ENCODE peak calls at places on chromosomes 1 and 21, in eight cellular contexts. T is Caco-2, V is dorsolateral prefrontal cortex, M is IMR-90, Y is cardiac muscle cell, Z is heart left ventricle, L is fibroblast of the aortic adventitia, Q is astrocyte of the spinal cord. D is an unnamed sample.
A peak's percentile ranks its signal among the peaks of the same experiment; 100 is the strongest.

GRCh38 chr1:167344112-167344511 is 123.4 kb downstream of the POU2F1 start:
- DNase-seq in T (no peak), V (no peak), M (peak; percentile 76), Y (peak; percentile 6), Z (no peak), L (no peak), Q (peak; percentile 90), D (peak; percentile 35)

GRCh38 chr1:54302951-54303843 is 103.0 kb downstream of the SSBP3 start:
- DNase-seq in T (no peak), V (no peak), M (no peak), Y (no peak), Z (peak; percentile 20), L (no peak), Q (no peak), D (no peak)

GRCh38 chr1:168235937-168236336 is 10.1 kb downstream of the SFT2D2 start:
- DNase-seq in T (peak; percentile 13), V (no peak), M (no peak), Y (no peak), Z (no peak), L (no peak), Q (no peak), D (no peak)

GRCh38 chr1:22641906-22642636 is 1.4 kb upstream of the C1QC start:
- DNase-seq in T (peak; percentile 84), V (peak; percentile 87), M (peak; percentile 27), Y (peak; percentile 63), Z (peak; percentile 93), L (peak; percentile 48), Q (peak; percentile 24), D (peak; percentile 30)

GRCh38 chr1:14891991-14892390 is 261.6 kb upstream of the TMEM51 start:
- DNase-seq in T (no peak), V (no peak), M (no peak), Y (no peak), Z (no peak), L (no peak), Q (no peak), D (no peak)

GRCh38 chr1:171257207-171258052 is 9.1 kb downstream of the FMO1 start:
- DNase-seq in T (peak; percentile 29), V (no peak), M (no peak), Y (peak; percentile 60), Z (no peak), L (peak; percentile 62), Q (no peak), D (peak; percentile 65)

GRCh38 chr1:3070304-3070653 is 1.3 kb downstream of the PRDM16 start:
- DNase-seq in T (no peak), V (no peak), M (no peak), Y (no peak), Z (no peak), L (no peak), Q (no peak), D (no peak)

GRCh38 chr1:186978596-186979556 is 150.1 kb downstream of the PLA2G4A start:
- DNase-seq in T (no peak), V (no peak), M (no peak), Y (no peak), Z (no peak), L (no peak), Q (no peak), D (no peak)

GRCh38 chr1:112713466-112714312 is 1.4 kb downstream of the PPM1J start:
- DNase-seq in T (no peak), V (no peak), M (no peak), Y (no peak), Z (no peak), L (no peak), Q (no peak), D (no peak)

GRCh38 chr21:14482165-14482564 is 64.0 kb downstream of the SAMSN1 start:
- DNase-seq in T (no peak), V (no peak), M (no peak), Y (no peak), Z (no peak), L (no peak), Q (no peak), D (no peak)

GRCh38 chr1:59116920-59117542 is 179.9 kb upstream of the FGGY start:
- DNase-seq in T (no peak), V (no peak), M (peak; percentile 56), Y (peak; percentile 44), Z (no peak), L (peak; percentile 67), Q (peak; percentile 56), D (peak; percentile 53)

GRCh38 chr1:198935371-198935921 is 296.6 kb downstream of the PTPRC start:
- DNase-seq in T (peak; percentile 84), V (peak; percentile 77), M (peak; percentile 98), Y (peak; percentile 96), Z (peak; percentile 69), L (peak; percentile 98), Q (peak; percentile 97), D (peak; percentile 90)

GRCh38 chr1:248857201-248857600 is 1.7 kb downstream of the ZNF692 start:
- DNase-seq in T (no peak), V (no peak), M (no peak), Y (no peak), Z (no peak), L (no peak), Q (no peak), D (no peak)

GRCh38 chr1:143660354-143660941 is 311.3 kb downstream of the FAM72C start:
- DNase-seq in T (no peak), V (no peak), M (no peak), Y (no peak), Z (no peak), L (no peak), Q (no peak), D (no peak)

GRCh38 chr1:232905324-232906034 is 44.9 kb upstream of the NTPCR start:
- DNase-seq in T (no peak), V (no peak), M (peak; percentile 20), Y (peak; percentile 25), Z (no peak), L (peak; percentile 5), Q (peak; percentile 13), D (peak; percentile 16)

DNA sequence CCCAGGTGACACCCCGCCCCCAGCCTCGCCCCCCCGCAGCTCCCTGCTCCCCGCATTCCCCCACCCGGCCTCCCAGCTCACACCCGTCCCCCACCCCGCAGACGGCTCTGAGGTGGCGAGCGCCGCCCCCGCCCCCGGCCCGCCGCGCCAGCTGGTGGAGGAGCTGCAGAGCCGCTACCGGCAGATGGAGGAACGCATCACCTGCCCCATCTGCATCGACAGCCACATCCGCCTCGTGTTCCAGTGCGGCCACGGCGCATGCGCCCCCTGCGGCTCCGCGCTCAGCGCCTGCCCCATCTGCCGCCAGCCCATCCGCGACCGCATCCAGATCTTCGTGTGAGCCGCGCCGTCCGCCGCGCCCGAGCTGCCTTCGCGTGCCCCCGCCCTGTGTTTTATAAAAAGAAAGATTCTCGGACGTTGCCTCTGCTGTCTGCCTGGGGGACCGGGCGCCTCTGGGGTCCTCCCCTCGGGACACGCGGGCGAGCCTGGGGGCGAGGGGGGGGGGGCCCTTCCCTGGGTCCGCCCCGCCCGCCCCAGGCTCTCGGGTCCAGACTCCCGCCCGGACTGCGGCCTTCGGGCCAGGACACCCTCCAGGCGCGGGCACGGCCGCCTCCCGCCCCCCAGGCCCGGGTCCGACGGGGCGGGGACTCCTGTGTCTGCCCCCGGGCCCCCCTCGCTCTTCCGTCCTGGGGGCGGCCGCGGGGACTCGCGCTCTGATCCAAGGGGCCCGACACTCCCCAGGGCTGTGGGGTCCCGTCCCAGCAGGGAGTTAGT is 1.6 kb upstream of the MMP23B start:
- DNase-seq in T (no peak), V (peak; percentile 82), M (no peak), Y (peak; percentile 91), Z (peak; percentile 90), L (peak; percentile 25), Q (peak; percentile 50), D (peak; percentile 43)
- H3K4me3 ChIP-seq in T (no peak overlapping the region), V (peak overlapping the region; percentile 9), M (no peak overlapping the region), Y (no peak overlapping the region), Z (peak overlapping the region; percentile 46), L (no peak overlapping the region), Q (no peak overlapping the region), D (no peak overlapping the region)

DNA sequence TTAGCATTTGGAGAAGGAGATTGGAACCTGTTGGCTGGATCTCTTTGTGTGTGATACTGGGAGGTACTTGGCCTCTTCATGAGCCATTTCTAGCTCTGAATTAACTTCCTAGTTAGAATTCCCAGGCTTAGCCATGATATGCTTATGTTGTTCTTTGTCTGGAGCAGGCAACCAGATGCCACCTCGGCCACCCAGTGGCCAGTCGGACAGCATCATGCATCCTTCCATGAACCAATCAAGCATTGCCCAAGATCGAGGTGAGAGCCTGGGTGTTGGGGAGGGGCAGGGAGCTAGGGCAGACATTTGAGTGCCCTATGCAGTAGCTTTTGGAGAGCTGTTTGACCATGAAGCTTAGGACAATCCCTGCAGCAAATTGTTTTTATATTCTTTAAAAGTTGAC is 26.5 kb upstream of the PIGV start:
- DNase-seq in T (peak; percentile 12), V (no peak), M (no peak), Y (no peak), Z (no peak), L (no peak), Q (no peak), D (no peak)
- TF ChIP-seq CTCF in T (no peak), V (peak; percentile 14), M (peak; percentile 11), Y (no peak), Z (no peak), L (no peak), Q (no peak), D (no peak)

DNA sequence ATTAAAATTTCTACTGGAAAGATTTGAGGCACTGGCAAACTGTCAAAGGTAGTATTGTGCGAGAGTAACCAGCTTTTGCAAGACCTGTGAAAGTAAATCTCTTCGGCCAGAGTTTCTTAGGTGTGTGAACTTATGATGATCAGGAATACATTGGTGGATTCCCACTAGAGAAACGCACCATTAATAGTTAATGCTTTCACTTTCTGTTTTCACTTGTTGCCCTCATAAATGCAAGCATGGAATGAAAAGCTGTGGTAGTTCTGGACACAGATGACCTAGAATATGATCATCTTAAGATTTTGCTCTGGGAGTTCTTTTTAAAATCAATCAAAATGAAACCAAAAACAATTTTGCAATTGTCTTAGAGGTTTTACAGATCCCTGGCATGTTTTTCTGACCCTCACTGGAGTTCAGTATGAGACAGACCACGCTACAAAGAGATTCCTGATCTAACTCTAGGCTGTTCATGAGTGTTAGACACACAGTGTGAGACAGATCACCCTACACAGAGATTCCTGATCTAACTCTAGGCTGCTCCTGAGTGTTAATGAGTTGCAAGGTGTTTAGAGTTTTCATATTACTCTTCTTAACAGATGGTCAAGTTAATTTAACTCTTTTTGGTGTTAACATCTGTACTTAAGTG is 98.8 kb downstream of the SDCCAG8 start:
- DNase-seq in T (no peak), V (no peak), M (peak; percentile 21), Y (no peak), Z (no peak), L (peak; percentile 51), Q (peak; percentile 62), D (peak; percentile 22)
- H3K4me3 ChIP-seq in T (no peak overlapping the region), V (peak overlapping the region; percentile 36), M (peak overlapping the region; percentile 27), Y (no peak overlapping the region), Z (peak overlapping the region; percentile 43), L (peak overlapping the region; percentile 43), Q (peak overlapping the region; percentile 4), D (peak overlapping the region; percentile 46)

GRCh38 chr21:40847956-40848355 is 998 bp upstream of the DSCAM start:
- DNase-seq in T (no peak), V (peak; percentile 56), M (no peak), Y (no peak), Z (no peak), L (no peak), Q (no peak), D (no peak)

GRCh38 chr21:40851749-40852148 is 4.8 kb upstream of the DSCAM start:
- DNase-seq in T (no peak), V (no peak), M (no peak), Y (no peak), Z (no peak), L (no peak), Q (no peak), D (no peak)

GRCh38 chr21:40853956-40854688 is 7.2 kb upstream of the DSCAM start:
- DNase-seq in T (no peak), V (no peak), M (no peak), Y (no peak), Z (no peak), L (no peak), Q (no peak), D (no peak)

GRCh38 chr21:40850071-40850470 is 3.1 kb upstream of the DSCAM start:
- DNase-seq in T (no peak), V (no peak), M (no peak), Y (no peak), Z (no peak), L (no peak), Q (no peak), D (no peak)

GRCh38 chr21:40852563-40852962 is 5.6 kb upstream of the DSCAM start:
- DNase-seq in T (no peak), V (no peak), M (no peak), Y (no peak), Z (no peak), L (no peak), Q (no peak), D (no peak)
- TF ChIP-seq CTCF in T (no peak), V (no peak), M (no peak), Y (no peak), Z (no peak), L (no peak), Q (no peak), D (no peak)

D was measured in AG10803.